ENCODE peak calls at places on chromosome 10, in four cellular contexts. One of them, this sample, is unnamed.

GRCh38 chr10:67438605-67439258 is 257.3 kb downstream of the CTNNA3 start:
- DNase-seq in K562: no peak
- DNase-seq in GM12878: no peak
- DNase-seq in HepG2: no peak
- DNase-seq in this sample: no peak

GRCh38 chr10:62734781-62735463 is 69.6 kb upstream of the ADO start:
- DNase-seq in K562: no peak
- DNase-seq in GM12878: no peak
- DNase-seq in HepG2: no peak
- DNase-seq in this sample: no peak

GRCh38 chr10:22554481-22555182 is 159.7 kb downstream of the PIP4K2A start:
- DNase-seq in HepG2: no peak
- DNase-seq in GM12878: no peak
- DNase-seq in K562: no peak
- DNase-seq in this sample: peak; percentile 63

GRCh38 chr10:510415-510881 is 179.0 kb downstream of the DIP2C start:
- DNase-seq in HepG2: no peak
- DNase-seq in GM12878: no peak
- DNase-seq in K562: no peak
- DNase-seq in this sample: no peak

GRCh38 chr10:5947471-5948207 is 29.7 kb downstream of the IL15RA start:
- DNase-seq in K562: no peak
- DNase-seq in GM12878: no peak
- DNase-seq in HepG2: no peak
- DNase-seq in this sample: no peak

GRCh38 chr10:121132278-121132672 is 281.1 kb downstream of the WDR11 start:
- DNase-seq in K562: no peak
- DNase-seq in HepG2: no peak
- DNase-seq in GM12878: no peak
- DNase-seq in this sample: no peak

GRCh38 chr10:73785721-73786511 is 510 bp downstream of the ZSWIM8 start:
- DNase-seq in K562: peak; percentile 59
- DNase-seq in HepG2: no peak
- DNase-seq in GM12878: no peak
- DNase-seq in this sample: no peak

GRCh38 chr10:43068781-43069515 is 7.9 kb upstream of the RET start:
- DNase-seq in GM12878: no peak
- DNase-seq in K562: no peak
- DNase-seq in HepG2: no peak
- DNase-seq in this sample: no peak

GRCh38 chr10:126131338-126131737 is 235.0 kb downstream of the FANK1 start:
- DNase-seq in HepG2: no peak
- DNase-seq in K562: no peak
- DNase-seq in GM12878: no peak
- DNase-seq in this sample: no peak

GRCh38 chr10:31146496-31147219 is 115.0 kb upstream of the ZNF438 start:
- DNase-seq in HepG2: no peak
- DNase-seq in GM12878: no peak
- DNase-seq in K562: no peak
- DNase-seq in this sample: no peak

GRCh38 chr10:112816033-112816430 is 134.0 kb upstream of the TCF7L2 start:
- DNase-seq in HepG2: no peak
- DNase-seq in GM12878: no peak
- DNase-seq in K562: no peak
- DNase-seq in this sample: no peak

GRCh38 chr10:3126741-3127342 is 45.7 kb downstream of the PITRM1 start:
- DNase-seq in HepG2: no peak
- DNase-seq in GM12878: no peak
- DNase-seq in K562: no peak
- DNase-seq in this sample: peak; percentile 33

GRCh38 chr10:58280982-58281752 is 12.2 kb downstream of the CISD1 start:
- DNase-seq in K562: no peak
- DNase-seq in GM12878: no peak
- DNase-seq in HepG2: no peak
- DNase-seq in this sample: no peak
- TF ChIP-seq SP1 in K562: no peak
- TF ChIP-seq SP1 in GM12878: no peak
- TF ChIP-seq SP1 in HepG2: no peak
- TF ChIP-seq SP1 in this sample: no peak

GRCh38 chr10:48541144-48541795 is 63.6 kb downstream of the ARHGAP22 start:
- DNase-seq in HepG2: no peak
- DNase-seq in K562: no peak
- DNase-seq in GM12878: no peak
- DNase-seq in this sample: no peak
- TF ChIP-seq FOXM1 in HepG2: no peak
- TF ChIP-seq FOXM1 in K562: no peak
- TF ChIP-seq FOXM1 in GM12878: no peak
- TF ChIP-seq FOXM1 in this sample: no peak

GRCh38 chr10:100571069-100571817 is 35.5 kb downstream of the HIF1AN start:
- DNase-seq in K562: no peak
- DNase-seq in GM12878: no peak
- DNase-seq in HepG2: no peak
- DNase-seq in this sample: no peak
- TF ChIP-seq SP1 in K562: no peak
- TF ChIP-seq SP1 in GM12878: no peak
- TF ChIP-seq SP1 in HepG2: no peak
- TF ChIP-seq SP1 in this sample: no peak

GRCh38 chr10:11713963-11714362 is 28.2 kb upstream of the ECHDC3 start:
- DNase-seq in HepG2: no peak
- DNase-seq in GM12878: no peak
- DNase-seq in K562: no peak
- DNase-seq in this sample: no peak
- TF ChIP-seq FOXM1 in HepG2: no peak
- TF ChIP-seq FOXM1 in GM12878: no peak
- TF ChIP-seq FOXM1 in K562: no peak
- TF ChIP-seq FOXM1 in this sample: no peak

GRCh38 chr10:132146941-132147915 is 39.5 kb upstream of the DPYSL4 start:
- DNase-seq in GM12878: no peak
- DNase-seq in K562: no peak
- DNase-seq in HepG2: no peak
- DNase-seq in this sample: no peak
- TF ChIP-seq SP1 in GM12878: no peak
- TF ChIP-seq SP1 in K562: no peak
- TF ChIP-seq SP1 in HepG2: no peak
- TF ChIP-seq SP1 in this sample: no peak

DNA sequence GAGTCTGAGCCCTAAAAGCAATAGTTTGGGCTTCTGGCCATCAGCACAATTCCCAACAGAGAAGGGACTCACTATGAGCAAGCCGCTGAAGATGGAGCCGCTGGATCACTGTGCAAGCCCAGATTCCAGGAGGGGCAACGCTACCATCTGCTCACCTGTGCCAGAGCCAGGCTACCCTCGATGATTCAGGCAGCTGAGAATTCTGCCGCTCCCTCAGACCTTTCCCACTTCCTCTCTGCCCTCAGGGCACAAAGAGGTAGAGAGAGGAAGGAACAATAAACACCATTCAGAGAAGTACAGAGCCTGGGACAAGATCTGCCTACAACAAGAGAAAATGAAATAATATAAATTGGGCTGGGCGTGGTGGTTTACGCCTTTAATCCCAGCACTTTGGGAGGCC is 98.1 kb downstream of the MYOF start:
- DNase-seq in GM12878: no peak
- DNase-seq in K562: no peak
- DNase-seq in HepG2: no peak
- DNase-seq in this sample: no peak
- TF ChIP-seq FOXM1 in GM12878: no peak
- TF ChIP-seq FOXM1 in K562: no peak
- TF ChIP-seq FOXM1 in HepG2: no peak
- TF ChIP-seq FOXM1 in this sample: no peak